ENCODE peak calls at places on chromosomes 6 and 20, in six cellular contexts. One of them, this sample, is unnamed.

GRCh38 chr20:3727333-3728035 is 5.0 kb upstream of the HSPA12B start:
- DNase-seq in HepG2: no peak
- DNase-seq in A549: no peak
- DNase-seq in IMR-90: peak
- DNase-seq in GM12892: no peak
- DNase-seq in GM12878: no peak
- DNase-seq in this sample: no peak

GRCh38 chr20:20410678-20411077 is 42.8 kb downstream of the INSM1 start:
- DNase-seq in HepG2: no peak
- DNase-seq in A549: no peak
- DNase-seq in IMR-90: no peak
- DNase-seq in GM12892: no peak
- DNase-seq in GM12878: no peak
- DNase-seq in this sample: no peak

GRCh38 chr6:122726649-122727048 is 52.9 kb upstream of the FABP7 start:
- DNase-seq in HepG2: peak
- DNase-seq in A549: peak
- DNase-seq in IMR-90: peak
- DNase-seq in GM12892: no peak
- DNase-seq in GM12878: no peak
- DNase-seq in this sample: no peak

GRCh38 chr6:164243949-164244348 is 829.4 kb downstream of the QKI start:
- DNase-seq in HepG2: no peak
- DNase-seq in A549: no peak
- DNase-seq in IMR-90: no peak
- DNase-seq in GM12892: no peak
- DNase-seq in GM12878: no peak
- DNase-seq in this sample: no peak

GRCh38 chr6:166656269-166657206 is 29.5 kb upstream of the RPS6KA2 start:
- DNase-seq in HepG2: peak
- DNase-seq in A549: no peak
- DNase-seq in IMR-90: peak
- DNase-seq in GM12892: no peak
- DNase-seq in GM12878: no peak
- DNase-seq in this sample: no peak

GRCh38 chr6:44023586-44024454 is 103.4 kb downstream of the MRPL14 start:
- DNase-seq in HepG2: no peak
- DNase-seq in A549: no peak
- DNase-seq in IMR-90: no peak
- DNase-seq in GM12892: no peak
- DNase-seq in GM12878: no peak
- DNase-seq in this sample: no peak

GRCh38 chr6:41674231-41675000 is 36.1 kb downstream of the MDFI start:
- DNase-seq in HepG2: no peak
- DNase-seq in A549: no peak
- DNase-seq in IMR-90: no peak
- DNase-seq in GM12892: no peak
- DNase-seq in GM12878: no peak
- DNase-seq in this sample: no peak

GRCh38 chr6:136788069-136788902 is 4.0 kb downstream of the MAP3K5 start:
- DNase-seq in HepG2: no peak
- DNase-seq in A549: no peak
- DNase-seq in IMR-90: peak
- DNase-seq in GM12892: no peak
- DNase-seq in GM12878: no peak
- DNase-seq in this sample: no peak

GRCh38 chr20:45058168-45058850 is 42.6 kb downstream of the KCNS1 start:
- DNase-seq in HepG2: no peak
- DNase-seq in A549: no peak
- DNase-seq in IMR-90: no peak
- DNase-seq in GM12892: no peak
- DNase-seq in GM12878: no peak
- DNase-seq in this sample: no peak

GRCh38 chr6:147621280-147621679 is 112.8 kb downstream of the SAMD5 start:
- DNase-seq in HepG2: peak
- DNase-seq in A549: peak
- DNase-seq in IMR-90: peak
- DNase-seq in GM12892: no peak
- DNase-seq in GM12878: no peak
- DNase-seq in this sample: no peak

GRCh38 chr6:129748901-129749748 is 39.1 kb upstream of the ARHGAP18 start:
- DNase-seq in HepG2: no peak
- DNase-seq in A549: no peak
- DNase-seq in IMR-90: peak
- DNase-seq in GM12892: no peak
- DNase-seq in GM12878: no peak
- DNase-seq in this sample: no peak

GRCh38 chr20:44970243-44970757 is 4.0 kb downstream of the STK4 start:
- DNase-seq in HepG2: no peak
- DNase-seq in A549: no peak
- DNase-seq in IMR-90: peak
- DNase-seq in GM12892: no peak
- DNase-seq in GM12878: no peak
- DNase-seq in this sample: no peak

GRCh38 chr20:51083447-51083846 is 60.5 kb upstream of the KCNG1 start:
- DNase-seq in HepG2: no peak
- DNase-seq in A549: no peak
- DNase-seq in IMR-90: no peak
- DNase-seq in GM12892: no peak
- DNase-seq in GM12878: no peak
- DNase-seq in this sample: no peak
- TF ChIP-seq POLR2A in HepG2: no peak
- TF ChIP-seq POLR2A in A549: no peak
- TF ChIP-seq POLR2A in IMR-90: no peak
- TF ChIP-seq POLR2A in GM12892: no peak
- TF ChIP-seq POLR2A in GM12878: no peak
- TF ChIP-seq POLR2A in this sample: no peak

DNA sequence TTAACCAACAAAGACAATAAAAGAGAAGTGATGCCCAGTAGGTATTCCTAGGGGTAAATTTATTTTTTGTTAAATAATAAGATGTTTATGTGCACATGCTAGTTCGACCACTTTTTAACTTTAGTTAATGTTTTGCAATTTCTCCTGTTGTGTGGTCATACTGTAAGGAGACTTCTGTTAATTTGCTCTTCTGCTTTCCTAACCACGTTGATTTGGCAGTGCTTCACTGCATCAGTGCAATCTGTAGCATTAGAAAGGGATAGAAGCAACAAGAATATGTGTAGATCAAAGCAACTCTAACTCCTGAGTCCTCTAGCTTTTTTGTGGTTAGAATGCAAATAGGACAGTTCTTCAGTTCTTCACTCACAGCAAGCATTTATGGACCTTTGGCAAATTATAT is 13.9 kb downstream of the MYB start:
- DNase-seq in HepG2: no peak
- DNase-seq in A549: no peak
- DNase-seq in IMR-90: no peak
- DNase-seq in GM12892: no peak
- DNase-seq in GM12878: no peak
- DNase-seq in this sample: no peak
- TF ChIP-seq POLR2A in HepG2: no peak
- TF ChIP-seq POLR2A in A549: no peak
- TF ChIP-seq POLR2A in IMR-90: no peak
- TF ChIP-seq POLR2A in GM12892: no peak
- TF ChIP-seq POLR2A in GM12878: no peak
- TF ChIP-seq POLR2A in this sample: no peak

GRCh38 chr20:1367479-1367878 is 25.4 kb downstream of the FKBP1A start:
- DNase-seq in HepG2: no peak
- DNase-seq in A549: no peak
- DNase-seq in IMR-90: no peak
- DNase-seq in GM12892: no peak
- DNase-seq in GM12878: no peak
- DNase-seq in this sample: no peak
- TF ChIP-seq POLR2A in HepG2: peak
- TF ChIP-seq POLR2A in A549: no peak
- TF ChIP-seq POLR2A in IMR-90: peak
- TF ChIP-seq POLR2A in GM12892: no peak
- TF ChIP-seq POLR2A in GM12878: no peak
- TF ChIP-seq POLR2A in this sample: no peak

GRCh38 chr20:47606414-47607207 is 104.9 kb downstream of the NCOA3 start:
- DNase-seq in HepG2: no peak
- DNase-seq in A549: no peak
- DNase-seq in IMR-90: no peak
- DNase-seq in GM12892: no peak
- DNase-seq in GM12878: no peak
- DNase-seq in this sample: no peak
- TF ChIP-seq POLR2A in HepG2: no peak
- TF ChIP-seq POLR2A in A549: no peak
- TF ChIP-seq POLR2A in IMR-90: no peak
- TF ChIP-seq POLR2A in GM12892: no peak
- TF ChIP-seq POLR2A in GM12878: no peak
- TF ChIP-seq POLR2A in this sample: no peak

GRCh38 chr20:63982937-63983336 is 2.0 kb downstream of the PRPF6 start:
- DNase-seq in HepG2: no peak
- DNase-seq in A549: no peak
- DNase-seq in IMR-90: no peak
- DNase-seq in GM12892: no peak
- DNase-seq in GM12878: no peak
- DNase-seq in this sample: no peak

GRCh38 chr20:63979549-63980316 is at the start of gene SAMD10:
- DNase-seq in HepG2: peak
- DNase-seq in A549: no peak
- DNase-seq in IMR-90: peak
- DNase-seq in GM12892: peak
- DNase-seq in GM12878: peak
- DNase-seq in this sample: peak

GRCh38 chr20:63980317-63980805 is 571 bp upstream of the PRPF6 start:
- DNase-seq in HepG2: peak
- DNase-seq in A549: no peak
- DNase-seq in IMR-90: no peak
- DNase-seq in GM12892: no peak
- DNase-seq in GM12878: no peak
- DNase-seq in this sample: no peak

GRCh38 chr20:63979221-63979548 is 257 bp downstream of the SAMD10 start:
- DNase-seq in HepG2: no peak
- DNase-seq in A549: no peak
- DNase-seq in IMR-90: no peak
- DNase-seq in GM12892: no peak
- DNase-seq in GM12878: no peak
- DNase-seq in this sample: no peak

DNA sequence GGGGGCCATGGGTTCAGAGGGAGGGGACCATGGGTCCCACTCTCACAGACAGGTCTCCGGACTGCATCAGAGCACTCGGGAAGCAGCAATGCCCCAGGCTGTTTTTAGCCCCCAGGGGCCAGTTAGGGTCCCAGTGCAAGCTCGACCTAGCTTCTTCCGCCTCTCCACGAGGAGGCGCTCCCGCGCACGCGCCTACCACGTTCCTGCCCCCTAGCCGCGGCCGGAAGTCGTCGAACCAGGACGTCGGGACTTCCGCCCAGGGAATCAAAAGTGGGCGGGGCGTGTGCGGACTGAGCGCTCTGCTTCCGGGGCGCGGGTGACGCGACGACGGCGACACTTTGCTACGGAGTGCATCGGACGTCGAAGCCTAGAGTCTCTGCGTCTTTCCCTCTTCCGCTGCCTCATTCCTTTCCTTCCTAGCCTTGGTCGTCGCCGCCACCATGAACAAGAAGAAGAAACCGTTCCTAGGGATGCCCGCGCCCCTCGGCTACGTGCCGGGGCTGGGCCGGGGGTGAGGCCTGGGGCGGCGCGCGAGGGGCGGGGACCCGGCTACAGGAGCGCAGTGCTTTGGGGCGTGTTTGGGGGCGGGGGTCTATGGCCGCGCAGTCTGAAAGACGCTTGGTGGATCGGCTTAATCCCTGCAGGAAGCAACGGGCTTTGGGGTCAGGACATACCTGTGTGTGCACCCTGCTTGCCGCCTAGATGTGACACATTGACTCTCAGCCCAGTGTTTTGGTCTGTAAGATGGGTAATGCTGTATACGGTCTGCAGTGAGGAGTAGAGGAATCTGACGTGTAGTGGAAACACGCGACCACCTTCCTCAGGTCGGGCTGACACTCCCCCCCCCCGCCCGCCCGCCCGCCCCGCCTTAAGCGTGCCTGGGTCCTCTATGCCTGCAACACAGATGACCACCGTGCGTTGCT is at the start of gene PRPF6:
- DNase-seq in HepG2: peak
- DNase-seq in A549: peak
- DNase-seq in IMR-90: peak
- DNase-seq in GM12892: peak
- DNase-seq in GM12878: peak
- DNase-seq in this sample: peak
- TF ChIP-seq POLR2A in HepG2: peak
- TF ChIP-seq POLR2A in A549: peak
- TF ChIP-seq POLR2A in IMR-90: peak
- TF ChIP-seq POLR2A in GM12892: peak
- TF ChIP-seq POLR2A in GM12878: peak
- TF ChIP-seq POLR2A in this sample: peak

DNA sequence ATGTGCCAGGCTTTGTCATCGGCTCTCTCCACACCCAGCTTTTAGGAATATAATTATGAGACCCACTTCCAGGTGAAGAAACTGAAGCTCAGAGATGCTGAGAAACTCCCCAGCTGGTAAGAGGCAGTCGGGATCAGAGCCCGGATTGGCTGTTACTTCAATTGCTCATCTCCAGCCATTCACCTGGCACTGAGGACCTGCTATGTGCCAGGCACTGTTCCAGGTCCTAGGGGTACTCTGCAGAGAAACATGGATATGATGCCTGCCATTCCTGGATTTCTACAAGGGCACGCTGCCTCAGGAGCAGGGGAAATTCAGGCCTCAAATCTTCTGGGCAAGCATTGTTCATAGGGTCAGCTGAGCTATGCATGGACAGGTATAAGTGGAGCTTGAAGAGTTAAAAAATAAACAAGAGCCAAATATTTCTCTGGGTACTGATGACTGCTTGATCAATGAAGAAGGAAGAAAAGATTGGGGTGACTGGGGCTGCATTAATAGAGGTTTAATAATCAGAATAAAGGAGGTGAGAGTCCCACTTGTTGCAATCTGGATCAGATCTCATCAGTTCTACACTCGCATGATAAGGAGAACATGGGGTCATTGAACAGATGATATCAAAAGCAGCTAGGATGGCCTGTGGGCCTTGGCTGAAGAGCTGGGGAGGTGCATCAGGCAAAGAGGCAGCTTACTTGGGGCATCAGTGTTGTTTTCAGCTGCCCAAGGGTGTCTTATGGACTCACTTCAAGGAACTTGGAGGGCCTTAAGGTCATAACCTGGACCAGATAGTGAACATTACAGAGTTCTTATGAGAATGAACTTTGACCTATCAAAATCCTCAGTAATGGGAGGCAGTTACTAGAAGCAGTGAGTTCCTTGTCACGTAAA is 80.9 kb upstream of the TOX2 start:
- DNase-seq in HepG2: no peak
- DNase-seq in A549: no peak
- DNase-seq in IMR-90: no peak
- DNase-seq in GM12892: no peak
- DNase-seq in GM12878: no peak
- DNase-seq in this sample: no peak
- TF ChIP-seq POLR2A in HepG2: no peak
- TF ChIP-seq POLR2A in A549: no peak
- TF ChIP-seq POLR2A in IMR-90: no peak
- TF ChIP-seq POLR2A in GM12892: no peak
- TF ChIP-seq POLR2A in GM12878: no peak
- TF ChIP-seq POLR2A in this sample: no peak

This sample was measured in H54.